ENCODE peak calls at places on chromosomes 16 and 17, in six cellular contexts. W is K562, B is HCT116, M is SK-N-SH, X is HepG2, S is H1. A is an unnamed sample.
A peak's percentile ranks its signal among the peaks of the same experiment; 100 is the strongest.

GRCh38 chr16:56643080-56643778 is 4.8 kb downstream of the MT1A start:
- DNase-seq in W (peak; percentile 67), S (no peak), X (peak; percentile 39), B (peak; percentile 78), M (no peak), A (no peak)

GRCh38 chr16:86031141-86031678 is 132.2 kb downstream of the IRF8 start:
- DNase-seq in X (no peak), S (no peak), W (no peak), B (no peak), M (no peak), A (no peak)

GRCh38 chr17:7740481-7741001 is 23.0 kb downstream of the DNAH2 start:
- DNase-seq in S (no peak), W (no peak), X (no peak), M (no peak), B (no peak), A (no peak)

GRCh38 chr16:81996664-81997529 is 14.4 kb downstream of the SDR42E1 start:
- DNase-seq in X (peak; percentile 52), M (no peak), S (no peak), W (peak; percentile 41), B (peak; percentile 60), A (peak; percentile 36)

GRCh38 chr16:11521019-11521418 is 65.7 kb downstream of the LITAF start:
- DNase-seq in M (no peak), S (no peak), B (no peak), W (no peak), X (no peak), A (no peak)

GRCh38 chr17:22303865-22304264 is 611.5 kb downstream of the KCNJ18 start:
- DNase-seq in W (no peak), B (no peak), S (no peak), M (no peak), X (no peak), A (no peak)

GRCh38 chr16:12271006-12271405 is 294.5 kb downstream of the SNX29 start:
- DNase-seq in M (no peak), X (peak; percentile 52), S (peak; percentile 31), B (peak; percentile 12), W (peak; percentile 50), A (peak; percentile 30)

GRCh38 chr16:11212819-11213196 is 43.2 kb downstream of the SOCS1 start:
- DNase-seq in X (no peak), B (no peak), W (no peak), M (no peak), S (no peak), A (no peak)

GRCh38 chr17:6701719-6702118 is 11.4 kb downstream of the SLC13A5 start:
- DNase-seq in X (peak; percentile 61), B (peak; percentile 33), S (peak; percentile 21), W (peak; percentile 76), M (peak; percentile 73), A (peak; percentile 47)

GRCh38 chr17:42291136-42291535 is 2.8 kb downstream of the STAT5A start:
- DNase-seq in M (no peak), B (no peak), X (no peak), W (no peak), S (no peak), A (no peak)

GRCh38 chr17:48610282-48611211 is at the start of gene HOXB7:
- DNase-seq in W (peak; percentile 84), S (no peak), M (peak; percentile 79), B (no peak), X (no peak), A (no peak)

GRCh38 chr17:17837966-17838962 is 1.5 kb upstream of the SREBF1 start:
- DNase-seq in B (peak; percentile 75), M (no peak), X (peak; percentile 57), S (no peak), W (peak; percentile 53), A (no peak)

DNA sequence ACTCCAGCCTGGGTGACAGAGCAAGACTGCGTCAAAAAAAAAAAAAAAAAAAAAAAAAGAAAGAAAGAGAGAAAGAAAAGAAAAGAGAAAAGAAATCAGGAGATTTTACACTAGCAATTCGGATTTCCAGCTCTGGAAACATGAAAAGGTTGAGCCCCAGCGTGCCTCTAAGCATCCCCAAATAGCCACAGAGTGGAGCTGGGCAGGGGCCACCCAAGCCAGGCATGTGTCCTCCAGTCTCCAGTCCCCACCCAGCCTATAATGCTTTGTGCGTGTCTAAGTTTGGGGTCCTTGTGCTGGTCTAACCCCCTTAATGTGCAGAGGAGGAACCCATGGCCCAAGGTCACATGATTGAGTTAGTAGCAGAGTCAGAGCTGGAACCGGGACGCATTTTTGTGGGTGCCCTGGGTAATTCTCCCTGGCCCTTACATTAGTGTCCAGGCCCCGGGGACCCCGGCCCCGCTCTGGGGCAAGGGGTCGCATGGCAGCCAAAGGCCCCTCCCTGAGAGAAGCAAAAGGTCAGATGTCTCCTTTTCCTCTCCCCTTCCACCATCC is 19.9 kb downstream of the ADAM11 start:
- DNase-seq in S (no peak), W (no peak), M (no peak), X (no peak), B (no peak), A (no peak)
- H3K9ac ChIP-seq in S (no peak overlapping the region), W (no peak overlapping the region), M (no peak overlapping the region), X (peak overlapping the region; percentile 31), B (peak overlapping the region; percentile 42), A (no peak overlapping the region)

DNA sequence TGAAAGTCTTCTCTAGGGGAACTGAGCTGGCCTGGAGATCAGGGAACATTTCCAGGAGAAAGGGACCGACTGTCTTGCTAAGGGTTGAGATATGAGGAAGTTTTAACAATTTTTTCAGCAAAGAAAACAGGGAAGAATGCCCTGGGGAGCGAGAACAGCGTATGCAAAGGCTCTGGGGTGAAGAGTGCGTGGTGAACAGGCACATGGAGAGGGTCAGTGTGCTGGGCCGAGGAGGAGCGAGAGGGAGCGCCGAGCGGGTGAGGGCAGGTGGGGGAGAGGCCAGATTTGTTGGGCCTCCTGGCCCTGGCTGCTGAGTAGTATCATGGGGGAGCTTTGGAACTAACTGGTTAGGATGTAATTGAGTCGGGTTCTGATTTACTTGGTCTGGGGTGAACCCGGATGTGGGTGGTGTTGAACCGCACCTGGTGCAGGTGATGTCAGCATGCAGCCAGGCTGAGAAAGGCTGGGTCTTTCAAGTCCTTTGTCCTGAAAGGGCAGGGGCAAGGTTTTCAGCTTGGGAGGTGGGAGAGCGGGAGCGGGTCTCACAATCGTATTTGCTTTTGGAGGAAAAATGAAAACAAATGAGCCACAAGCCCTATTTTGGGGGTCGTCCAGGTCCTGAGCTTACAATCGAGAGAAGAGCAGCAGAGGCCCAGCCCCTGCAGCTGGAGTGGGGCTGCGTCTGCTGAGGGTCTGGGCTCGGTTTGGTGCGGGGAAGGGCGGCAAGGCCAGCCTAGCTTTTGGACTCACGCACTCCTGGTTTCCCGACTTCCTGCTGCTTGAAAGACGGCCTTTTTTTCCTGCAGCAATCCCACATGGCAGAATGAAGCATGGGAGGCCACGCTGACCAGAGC is 11.1 kb upstream of the WFDC1 start:
- DNase-seq in M (no peak), W (no peak), S (no peak), X (no peak), B (no peak), A (no peak)
- TF ChIP-seq YY1 in M (no peak), W (no peak), S (no peak), X (no peak), B (no peak), A (no peak)

DNA sequence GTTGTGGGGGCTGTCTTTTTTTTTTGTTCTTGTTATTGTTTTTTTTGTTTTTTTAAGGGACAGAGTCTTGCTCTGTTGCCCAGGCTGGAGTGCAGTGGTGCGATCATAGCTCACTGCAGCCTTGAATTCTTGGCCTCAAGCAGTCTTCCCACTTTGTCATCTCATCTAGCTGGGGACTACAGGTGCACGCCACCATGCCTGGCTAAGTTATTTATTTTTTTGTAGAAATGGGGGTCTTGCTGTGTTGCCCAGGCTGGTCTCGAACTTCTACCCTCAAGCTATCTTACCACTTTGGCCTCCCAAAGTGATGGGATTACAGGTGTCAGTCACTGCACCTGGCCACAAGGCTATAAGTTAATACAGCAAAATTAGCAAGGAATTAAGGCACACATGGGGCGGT is 101.7 kb downstream of the ABCC1 start:
- DNase-seq in B (no peak), X (no peak), S (no peak), M (no peak), W (no peak), A (no peak)
- H3K9ac ChIP-seq in B (no peak overlapping the region), X (no peak overlapping the region), S (no peak overlapping the region), M (no peak overlapping the region), W (no peak overlapping the region), A (no peak overlapping the region)

GRCh38 chr17:73841431-73842060 is 197.3 kb upstream of the SDK2 start:
- DNase-seq in X (peak; percentile 31), W (no peak), S (no peak), M (peak; percentile 65), B (no peak), A (peak; percentile 20)
- TF ChIP-seq YY1 in X (no peak), W (no peak), S (no peak), M (no peak), B (no peak), A (no peak)

GRCh38 chr16:89385712-89386111 is 104.6 kb downstream of the ANKRD11 start:
- DNase-seq in X (no peak), M (no peak), W (no peak), S (no peak), B (no peak), A (no peak)
- H3K9ac ChIP-seq in X (no peak overlapping the region), M (no peak overlapping the region), W (no peak overlapping the region), S (no peak overlapping the region), B (no peak overlapping the region), A (no peak overlapping the region)

GRCh38 chr16:57809843-57810196 is 7.5 kb upstream of the KIFC3 start:
- DNase-seq in S (no peak), X (no peak), M (no peak), B (no peak), W (no peak), A (no peak)

GRCh38 chr16:57807968-57808528 is 5.8 kb upstream of the KIFC3 start:
- DNase-seq in B (peak; percentile 59), X (peak; percentile 92), M (peak; percentile 84), W (peak; percentile 86), S (no peak), A (no peak)

GRCh38 chr16:57809276-57809793 is 7.0 kb upstream of the KIFC3 start:
- DNase-seq in M (no peak), W (no peak), B (no peak), X (no peak), S (no peak), A (no peak)

GRCh38 chr16:57808589-57808988 is 6.3 kb upstream of the KIFC3 start:
- DNase-seq in X (no peak), B (no peak), S (no peak), W (no peak), M (no peak), A (no peak)

DNA sequence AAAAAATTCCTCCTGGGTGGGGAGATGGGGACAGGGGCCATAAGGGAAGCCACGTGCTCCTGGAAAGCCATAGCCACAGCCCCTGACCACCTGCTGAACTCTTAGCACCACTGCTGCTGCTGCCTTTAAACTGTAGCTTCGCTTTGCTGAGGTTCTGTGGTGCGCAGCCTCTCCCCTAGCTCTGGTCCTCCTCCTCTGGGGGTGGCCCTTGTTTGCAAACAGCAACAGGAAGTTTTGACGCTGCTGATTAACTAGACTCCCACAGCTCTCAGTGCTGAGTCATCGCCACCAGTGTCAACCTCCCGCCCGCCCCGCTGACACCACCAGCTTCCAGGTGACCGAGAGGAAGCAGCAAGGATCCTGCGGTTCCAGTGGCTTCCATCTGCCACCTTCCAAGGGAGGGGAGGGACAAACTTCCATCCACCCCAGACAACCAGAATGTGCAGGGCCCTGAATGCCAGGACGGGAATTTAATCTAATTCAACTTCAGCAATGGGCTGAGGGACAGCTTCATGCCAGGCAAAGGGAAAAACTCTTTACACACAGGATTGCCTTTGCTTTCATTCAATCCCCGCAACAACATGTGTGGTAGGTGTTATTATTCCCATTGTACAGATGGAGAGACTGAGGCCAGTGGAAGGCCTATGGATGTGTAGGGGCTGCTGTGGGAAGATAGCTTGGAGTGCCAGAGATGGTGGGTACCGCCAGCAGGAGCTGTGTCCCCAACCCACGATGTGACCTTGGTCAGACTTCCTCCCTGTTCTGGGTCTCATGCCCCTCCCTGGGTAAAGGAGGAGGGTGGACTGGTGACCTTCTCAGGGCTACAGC is 8.1 kb upstream of the KIFC3 start:
- DNase-seq in X (peak; percentile 92), W (peak; percentile 93), B (peak; percentile 82), M (no peak), S (no peak), A (peak; percentile 66)
- TF ChIP-seq YY1 in X (no peak), W (peak; percentile 27), B (no peak), M (no peak), S (no peak), A (no peak)

GRCh38 chr16:3878610-3879009 is 1.9 kb downstream of the CREBBP start:
- DNase-seq in W (no peak), S (no peak), X (no peak), M (no peak), B (no peak), A (no peak)
- H3K9ac ChIP-seq in W (no peak overlapping the region), S (no peak overlapping the region), X (peak overlapping the region; percentile 80), M (peak overlapping the region; percentile 67), B (peak overlapping the region; percentile 68), A (no peak overlapping the region)

A was measured in NT2/D1.